ENCODE peak calls at places on chromosomes 7 and 10, in five cellular contexts. N is HS-5, F is mesendoderm, D is NCI-H1105 treated with DMSO at 0.1 percent for 48 hours, U is cardiac muscle cell. W is an unnamed sample.

GRCh38 chr10:91798736-91799579 is 732 bp downstream of the TNKS2 start:
- DNase-seq in N (no peak), F (peak; percentile 71), U (peak; percentile 51), D (peak; percentile 37), W (peak; percentile 74)

GRCh38 chr10:88897019-88897853 is 17.2 kb downstream of the STAMBPL1 start:
- DNase-seq in N (no peak), U (no peak), F (peak; percentile 81), D (no peak), W (peak; percentile 57)

GRCh38 chr10:3948843-3949242 is 163.8 kb upstream of the KLF6 start:
- DNase-seq in U (peak; percentile 77), F (no peak), D (no peak), N (no peak), W (peak; percentile 14)

GRCh38 chr10:16945566-16945965 is 128.3 kb upstream of the RSU1 start:
- DNase-seq in U (no peak), D (no peak), N (no peak), F (peak; percentile 4), W (peak; percentile 32)

GRCh38 chr10:24237801-24238390 is 29.0 kb downstream of the KIAA1217 start:
- DNase-seq in N (no peak), F (peak; percentile 76), U (no peak), D (no peak), W (peak; percentile 50)

GRCh38 chr7:13742719-13743640 is 246.5 kb downstream of the ETV1 start:
- DNase-seq in F (peak; percentile 42), U (peak; percentile 72), N (peak; percentile 26), D (peak; percentile 67), W (no peak)

GRCh38 chr7:134747326-134747725 is 32.1 kb upstream of the CALD1 start:
- DNase-seq in N (no peak), F (no peak), D (no peak), U (no peak), W (no peak)

GRCh38 chr10:78318305-78318704 is 284.6 kb downstream of the RPS24 start:
- DNase-seq in F (no peak), N (no peak), U (no peak), D (no peak), W (no peak)

GRCh38 chr7:105988277-105988676 is 25.2 kb downstream of the CDHR3 start:
- DNase-seq in U (no peak), F (no peak), D (no peak), N (no peak), W (no peak)

GRCh38 chr7:63900394-63901203 is 98.0 kb upstream of the ZNF722 start:
- DNase-seq in D (peak; percentile 94), U (peak; percentile 1), N (no peak), F (no peak), W (peak; percentile 3)

GRCh38 chr7:30476401-30477145 is 2.0 kb downstream of the NOD1 start:
- DNase-seq in N (no peak), D (peak; percentile 94), U (peak; percentile 58), F (no peak), W (no peak)

GRCh38 chr7:157432541-157432956 is 95.7 kb downstream of the DNAJB6 start:
- DNase-seq in D (peak; percentile 69), U (peak; percentile 84), F (peak; percentile 95), N (peak; percentile 24), W (peak; percentile 94)

GRCh38 chr7:12016439-12016838 is 184.4 kb upstream of the THSD7A start:
- DNase-seq in F (no peak), N (no peak), U (no peak), D (no peak), W (no peak)

GRCh38 chr10:2477154-2477553 is 590.2 kb upstream of the PFKP start:
- DNase-seq in N (no peak), U (no peak), D (peak; percentile 38), F (peak; percentile 79), W (peak; percentile 87)

GRCh38 chr7:45977256-45977655 is 56.2 kb upstream of the IGFBP3 start:
- DNase-seq in F (no peak), U (no peak), D (no peak), N (no peak), W (no peak)

GRCh38 chr10:60978287-60979115 is 34.5 kb upstream of the RHOBTB1 start:
- DNase-seq in U (no peak), N (no peak), F (no peak), D (peak; percentile 79), W (no peak)